ENCODE peak calls at places on chromosomes 7 and 10, in ten cellular contexts. P is IMR-90, B is B cell, I is fibroblast of lung, Z is AG04449, Y is AG09309, K is astrocyte of the spinal cord, J is NB4, W is MCF 10A, N is suprapubic skin. D is an unnamed sample.

GRCh38 chr10:118958984-118959916 is 70.3 kb upstream of the NANOS1 start:
- DNase-seq in I (peak), B (peak), P (peak), J (peak), Y (no peak), W (peak), Z (peak), N (peak), K (peak), D (peak)

GRCh38 chr7:73871163-73872011 is 10.4 kb downstream of the TMEM270 start:
- DNase-seq in Z (no peak), P (no peak), W (no peak), B (no peak), K (no peak), Y (no peak), I (no peak), N (no peak), J (no peak), D (peak)

GRCh38 chr10:101358706-101359300 is 4.8 kb downstream of the BTRC start:
- DNase-seq in P (peak), Y (no peak), J (no peak), N (no peak), Z (no peak), I (peak), K (no peak), B (no peak), W (no peak), D (no peak)

GRCh38 chr10:32939296-32940111 is 18.5 kb downstream of the ITGB1 start:
- DNase-seq in I (no peak), J (no peak), K (no peak), Y (no peak), B (no peak), W (no peak), Z (no peak), N (no peak), P (no peak), D (no peak)

GRCh38 chr10:11754620-11755019 is 12.4 kb downstream of the ECHDC3 start:
- DNase-seq in I (no peak), W (no peak), Z (no peak), Y (no peak), N (no peak), K (no peak), J (no peak), P (no peak), B (no peak), D (no peak)

GRCh38 chr7:114977277-114977676 is 55.4 kb downstream of the MDFIC start:
- DNase-seq in Y (no peak), I (no peak), N (no peak), P (no peak), B (no peak), J (no peak), Z (no peak), W (no peak), K (no peak), D (no peak)

GRCh38 chr10:5229019-5229418 is 32.4 kb downstream of the AKR1C4 start:
- DNase-seq in I (no peak), N (no peak), Z (no peak), B (no peak), J (no peak), Y (no peak), W (no peak), P (no peak), K (no peak), D (no peak)

GRCh38 chr10:95244152-95244551 is 46.7 kb downstream of the PDLIM1 start:
- DNase-seq in K (no peak), I (no peak), P (no peak), J (no peak), Z (no peak), B (no peak), Y (no peak), N (no peak), W (no peak), D (no peak)

GRCh38 chr7:4006687-4007086 is 675.4 kb upstream of the FOXK1 start:
- DNase-seq in N (no peak), P (no peak), Y (no peak), B (no peak), Z (no peak), W (no peak), K (peak), I (peak), J (no peak), D (no peak)

GRCh38 chr10:119030421-119031250 is 1.1 kb downstream of the NANOS1 start:
- DNase-seq in K (peak), Y (no peak), N (no peak), B (peak), I (peak), P (peak), W (peak), Z (no peak), J (peak), D (peak)

GRCh38 chr10:37856881-37857286 is 526 bp downstream of the ZNF248 start:
- DNase-seq in B (no peak), P (no peak), I (no peak), J (no peak), Y (no peak), N (peak), K (no peak), Z (no peak), W (no peak), D (peak)

GRCh38 chr7:92135100-92135429 is 788 bp upstream of the CYP51A1 start:
- DNase-seq in B (peak), W (peak), K (no peak), N (no peak), Y (no peak), Z (no peak), I (peak), J (no peak), P (no peak), D (peak)

GRCh38 chr10:77037735-77038411 is 599.7 kb downstream of the KCNMA1 start:
- DNase-seq in B (no peak), I (no peak), Z (no peak), K (no peak), P (no peak), Y (no peak), N (no peak), J (peak), W (no peak), D (no peak)

GRCh38 chr10:10787586-10787985 is 230.1 kb upstream of the CELF2 start:
- DNase-seq in B (no peak), Z (no peak), J (no peak), K (no peak), W (no peak), I (no peak), Y (no peak), N (no peak), P (no peak), D (no peak)

GRCh38 chr10:31018977-31019376 is 12.7 kb downstream of the ZNF438 start:
- DNase-seq in J (no peak), P (no peak), W (no peak), Z (no peak), N (no peak), I (no peak), K (no peak), B (no peak), Y (no peak), D (no peak)

GRCh38 chr10:88243847-88244730 is 339.0 kb downstream of the RNLS start:
- DNase-seq in N (no peak), K (peak), J (no peak), Y (no peak), B (no peak), I (peak), P (peak), Z (no peak), W (no peak), D (peak)

GRCh38 chr7:131274986-131275385 is 52.7 kb upstream of the MKLN1 start:
- DNase-seq in Z (no peak), N (no peak), B (no peak), Y (no peak), I (no peak), P (no peak), W (no peak), J (no peak), K (no peak), D (no peak)
- TF ChIP-seq CTCF in Z (no peak), N (no peak), B (no peak), Y (no peak), I (no peak), P (no peak), W (no peak), J (no peak), K (no peak), D (no peak)

DNA sequence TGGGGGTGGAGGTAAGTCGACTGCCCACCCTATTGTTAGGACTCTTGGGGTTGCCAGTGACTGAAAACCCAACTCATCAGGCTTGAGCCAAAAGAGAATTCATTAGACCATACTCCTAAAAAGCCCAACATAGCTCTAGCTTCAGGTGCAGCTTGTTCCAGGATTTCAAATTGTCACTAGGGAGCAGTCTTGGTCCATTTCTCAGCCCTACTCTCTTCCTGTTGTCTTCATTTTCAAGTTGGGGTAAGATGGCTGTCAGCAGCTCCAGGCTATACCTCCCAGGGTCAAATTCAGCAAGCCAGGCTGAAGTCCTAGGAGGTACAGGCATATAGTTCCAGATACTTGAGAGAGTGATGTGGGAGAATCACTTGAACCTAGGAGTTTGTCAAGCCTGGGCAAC is 14.9 kb upstream of the COL13A1 start:
- DNase-seq in Y (no peak), K (peak), W (peak), Z (no peak), B (no peak), J (peak), I (peak), N (no peak), P (peak), D (no peak)
- TF ChIP-seq CTCF in Y (peak), K (peak), W (peak), Z (peak), B (no peak), J (peak), I (peak), N (no peak), P (peak), D (no peak)

DNA sequence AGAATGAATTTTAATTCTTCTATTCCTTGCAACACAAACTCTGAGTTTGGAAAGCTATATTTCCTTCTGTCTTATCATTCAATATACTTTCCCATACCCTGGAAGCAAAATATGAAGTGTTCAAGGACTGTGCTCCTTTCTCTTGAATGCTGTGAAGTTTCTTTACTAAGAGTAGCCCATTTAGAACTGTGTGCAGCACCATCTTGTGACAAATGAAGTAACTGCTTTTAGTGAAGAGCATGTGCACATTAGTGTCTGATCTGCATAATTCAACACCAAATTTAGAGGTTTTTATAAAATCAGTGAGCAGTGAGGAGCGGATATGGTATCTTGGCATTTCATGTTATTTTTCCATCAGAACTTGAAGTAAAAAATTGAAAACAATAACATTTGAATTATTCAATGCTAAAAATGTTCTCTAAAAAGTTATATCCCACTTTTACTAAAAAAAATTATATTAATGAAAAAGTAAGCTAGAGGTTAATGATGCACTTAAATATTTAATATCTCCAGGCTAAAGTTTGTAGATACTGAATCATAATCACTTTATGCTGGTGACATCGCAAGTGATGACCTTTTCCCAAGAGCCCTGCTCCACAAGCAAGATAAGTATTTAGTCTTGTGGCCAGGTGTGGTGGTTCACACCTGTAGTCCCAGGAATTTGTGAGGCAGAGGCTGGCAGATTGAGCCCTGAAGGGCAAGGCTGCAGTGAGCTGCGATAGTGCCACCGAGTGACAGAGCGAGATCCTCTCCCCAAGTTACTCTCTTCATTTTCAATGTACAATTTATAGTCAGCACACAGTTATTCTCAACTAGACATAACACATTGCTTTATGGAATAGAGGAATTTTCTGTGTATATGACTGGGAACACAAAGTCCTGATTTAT is 108.8 kb upstream of the PCLO start:
- DNase-seq in N (no peak), Z (no peak), I (peak), P (peak), B (no peak), K (peak), Y (no peak), J (peak), W (peak), D (no peak)
- TF ChIP-seq CTCF in N (peak), Z (peak), I (peak), P (peak), B (no peak), K (peak), Y (no peak), J (peak), W (peak), D (peak)

DNA sequence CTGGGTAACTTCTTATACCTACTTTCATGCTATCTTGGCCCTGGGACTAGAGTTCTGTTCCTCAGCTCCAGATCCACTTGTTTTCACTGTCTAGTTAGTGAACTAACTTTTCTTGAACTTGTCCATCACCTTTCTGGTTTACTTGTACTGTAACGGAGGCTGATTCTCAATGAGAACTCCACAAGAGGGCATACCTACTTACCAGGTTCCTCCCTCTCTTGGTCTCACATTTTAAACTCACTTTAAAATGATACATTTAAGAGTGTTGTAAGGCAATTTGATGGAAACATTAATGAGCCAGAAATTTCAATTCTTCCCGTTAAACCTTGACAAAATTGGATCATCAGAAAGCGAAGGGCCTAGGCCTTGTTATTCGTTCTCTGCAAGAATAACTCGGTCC is 111.6 kb downstream of the MAGI2 start:
- DNase-seq in K (no peak), W (no peak), B (no peak), Y (no peak), N (no peak), J (no peak), P (no peak), I (no peak), Z (no peak), D (no peak)
- TF ChIP-seq CTCF in K (peak), W (no peak), B (no peak), Y (no peak), N (no peak), J (no peak), P (no peak), I (no peak), Z (no peak), D (no peak)

GRCh38 chr10:70536196-70536920 is 57.8 kb downstream of the PALD1 start:
- DNase-seq in Y (no peak), Z (no peak), W (no peak), K (no peak), I (no peak), J (no peak), P (no peak), N (no peak), B (no peak), D (no peak)
- TF ChIP-seq CTCF in Y (no peak), Z (no peak), W (peak), K (peak), I (no peak), J (no peak), P (no peak), N (no peak), B (no peak), D (no peak)

DNA sequence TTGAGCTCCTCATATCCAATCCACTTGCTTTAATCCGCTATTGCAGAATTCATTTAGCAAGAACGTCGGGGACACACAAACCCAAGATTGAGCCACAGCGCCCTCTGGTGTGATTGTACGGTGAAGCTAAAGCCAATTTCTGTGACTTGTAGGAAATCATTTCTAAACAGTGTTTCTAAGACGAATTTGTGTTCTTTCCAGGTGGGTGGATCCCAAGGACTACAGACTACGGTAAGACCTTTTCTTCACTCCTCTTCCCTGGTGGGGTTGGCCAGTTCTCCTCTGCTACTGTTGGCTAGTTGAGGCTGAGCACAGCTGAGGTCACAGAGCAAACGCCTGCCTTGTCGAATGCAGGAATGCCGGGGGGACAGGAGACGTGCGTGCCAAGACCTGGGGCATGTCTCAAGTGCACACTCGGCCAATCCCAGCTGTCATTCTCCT is 5.2 kb downstream of the DMBT1 start:
- DNase-seq in Z (peak), I (peak), K (peak), J (peak), N (peak), P (peak), Y (peak), B (no peak), W (peak), D (peak)
- TF ChIP-seq CTCF in Z (peak), I (peak), K (peak), J (peak), N (peak), P (peak), Y (peak), B (peak), W (peak), D (peak)

GRCh38 chr7:128390871-128391565 is 18.8 kb downstream of the IMPDH1 start:
- DNase-seq in Y (no peak), P (no peak), I (no peak), N (no peak), K (no peak), B (no peak), W (no peak), J (peak), Z (no peak), D (no peak)

GRCh38 chr7:128387216-128387615 is 22.6 kb downstream of the IMPDH1 start:
- DNase-seq in Z (no peak), J (no peak), I (no peak), W (no peak), Y (no peak), P (no peak), B (no peak), K (no peak), N (no peak), D (no peak)

GRCh38 chr7:128389815-128390329 is 19.9 kb downstream of the IMPDH1 start:
- DNase-seq in P (no peak), B (no peak), Y (no peak), W (no peak), I (no peak), K (no peak), N (no peak), Z (no peak), J (no peak), D (no peak)

GRCh38 chr7:128387663-128388485 is 21.9 kb downstream of the IMPDH1 start:
- DNase-seq in Y (no peak), B (peak), K (peak), J (peak), W (peak), Z (no peak), P (peak), N (peak), I (peak), D (peak)

GRCh38 chr7:128389085-128389814 is 20.5 kb downstream of the IMPDH1 start:
- DNase-seq in P (no peak), I (no peak), Y (no peak), W (no peak), J (no peak), N (no peak), Z (no peak), B (no peak), K (no peak), D (no peak)
- TF ChIP-seq CTCF in P (no peak), I (no peak), Y (no peak), W (no peak), J (no peak), N (no peak), Z (no peak), B (no peak), K (no peak), D (no peak)